ENCODE peak calls at places on chromosomes 12 and 14, in eight cellular contexts. N is left lung, D is lung, C is iris pigment epithelial cell, T is left cardiac atrium, W is astrocyte of the spinal cord, Y is HCT116, F is cardiac fibroblast. M is an unnamed sample.
A peak's percentile ranks its signal among the peaks of the same experiment; 100 is the strongest.

GRCh38 chr12:51000245-51000644 is 25.9 kb downstream of the SLC11A2 start:
- DNase-seq in N (no peak), D (no peak), C (peak; percentile 44), T (no peak), W (peak; percentile 13), Y (no peak), F (no peak), M (no peak)

GRCh38 chr12:7645395-7646177 is 20.1 kb downstream of the APOBEC1 start:
- DNase-seq in N (no peak), D (no peak), C (peak; percentile 26), T (no peak), W (peak; percentile 39), Y (peak; percentile 24), F (peak; percentile 41), M (peak; percentile 51)

GRCh38 chr12:113302925-113303640 is 31.8 kb downstream of the SLC8B1 start:
- DNase-seq in N (peak; percentile 67), D (no peak), C (no peak), T (no peak), W (no peak), Y (no peak), F (no peak), M (no peak)

GRCh38 chr14:20855652-20856291 is 35.4 kb upstream of the RNASE3 start:
- DNase-seq in N (no peak), D (peak; percentile 70), C (peak; percentile 72), T (peak; percentile 45), W (peak; percentile 50), Y (peak; percentile 73), F (peak; percentile 78), M (peak; percentile 75)

GRCh38 chr12:123344086-123344485 is 20.6 kb downstream of the SBNO1 start:
- DNase-seq in N (no peak), D (no peak), C (no peak), T (no peak), W (no peak), Y (no peak), F (no peak), M (no peak)

GRCh38 chr12:33267641-33268040 is 172.0 kb downstream of the SYT10 start:
- DNase-seq in N (no peak), D (no peak), C (no peak), T (no peak), W (no peak), Y (no peak), F (no peak), M (no peak)

GRCh38 chr12:104687823-104688573 is 231.2 kb downstream of the CHST11 start:
- DNase-seq in N (no peak), D (no peak), C (no peak), T (no peak), W (no peak), Y (no peak), F (no peak), M (no peak)

GRCh38 chr14:93538411-93538810 is 107.7 kb downstream of the UNC79 start:
- DNase-seq in N (no peak), D (no peak), C (peak; percentile 7), T (no peak), W (no peak), Y (peak; percentile 38), F (no peak), M (peak; percentile 31)

GRCh38 chr12:127619869-127620769 is 646.9 kb upstream of the TMEM132C start:
- DNase-seq in N (no peak), D (no peak), C (no peak), T (no peak), W (no peak), Y (no peak), F (no peak), M (no peak)

GRCh38 chr14:58572092-58572853 is 65.5 kb upstream of the DACT1 start:
- DNase-seq in N (no peak), D (no peak), C (peak; percentile 86), T (no peak), W (peak; percentile 44), Y (no peak), F (peak; percentile 9), M (no peak)

GRCh38 chr14:76941544-76942287 is 86.8 kb downstream of the IRF2BPL start:
- DNase-seq in N (no peak), D (no peak), C (no peak), T (no peak), W (no peak), Y (no peak), F (no peak), M (no peak)

GRCh38 chr12:42421844-42422779 is 96.1 kb downstream of the PPHLN1 start:
- DNase-seq in N (no peak), D (no peak), C (peak; percentile 89), T (no peak), W (peak; percentile 80), Y (no peak), F (peak; percentile 82), M (peak; percentile 49)

GRCh38 chr12:114888458-114888857 is 204.5 kb upstream of the TBX3 start:
- DNase-seq in N (no peak), D (no peak), C (peak; percentile 71), T (no peak), W (peak; percentile 46), Y (no peak), F (peak; percentile 47), M (peak; percentile 65)

GRCh38 chr14:79837699-79838098 is 373.6 kb downstream of the DIO2 start:
- DNase-seq in N (no peak), D (no peak), C (no peak), T (no peak), W (no peak), Y (no peak), F (no peak), M (no peak)

M was measured in MCF 10A.